ENCODE peak calls at places on chromosomes 5 and 9, in seven cellular contexts. D is NCI-H82; U is stimulated activated CD4-positive, alpha-beta T cell treated with anti-CD3 and anti-CD28 coated beads, Interleukin-1b, Interleukin-23, amount 100 ng/mL, for 1 hour; H is WTC11; V is T47D; O is activated effector memory CD4-positive, alpha-beta T cell treated with Interleukin-2 at 50 U/mL for 16 hours; M is KG1. R is an unnamed sample.

GRCh38 chr5:350355-350754 is 28.8 kb downstream of the AHRR start:
- DNase-seq in D (no peak), H (peak), M (no peak), U (no peak), O (no peak), V (no peak), R (peak)

GRCh38 chr5:41519801-41520200 is 9.4 kb upstream of the PLCXD3 start:
- DNase-seq in U (no peak), V (peak), M (no peak), H (no peak), D (peak), O (no peak), R (no peak)

GRCh38 chr9:124602632-124603031 is 95.4 kb upstream of the NR5A1 start:
- DNase-seq in U (no peak), V (no peak), M (no peak), D (no peak), O (no peak), H (no peak), R (no peak)

GRCh38 chr5:77569409-77569808 is 69.1 kb downstream of the OTP start:
- DNase-seq in U (no peak), H (no peak), O (no peak), M (no peak), V (no peak), D (no peak), R (no peak)

GRCh38 chr9:131257266-131258025 is 18.9 kb downstream of the FAM78A start:
- DNase-seq in D (no peak), O (no peak), H (no peak), V (no peak), U (no peak), M (no peak), R (no peak)

GRCh38 chr9:87954230-87954629 is 20.1 kb downstream of the CDK20 start:
- DNase-seq in D (no peak), U (no peak), H (no peak), M (no peak), V (no peak), O (no peak), R (no peak)

GRCh38 chr5:111143910-111144309 is 51.8 kb downstream of the WDR36 start:
- DNase-seq in D (peak), U (no peak), M (no peak), O (no peak), H (no peak), V (no peak), R (peak)

GRCh38 chr5:113608113-113608551 is 94.6 kb downstream of the YTHDC2 start:
- DNase-seq in V (no peak), H (no peak), M (no peak), D (no peak), U (no peak), O (no peak), R (no peak)

GRCh38 chr9:106897223-106897622 is 34.3 kb downstream of the ZNF462 start:
- DNase-seq in M (no peak), O (no peak), H (no peak), D (no peak), V (no peak), U (no peak), R (no peak)

GRCh38 chr5:175306381-175306780 is 137.6 kb downstream of the DRD1 start:
- DNase-seq in V (no peak), D (no peak), M (no peak), U (no peak), H (no peak), O (no peak), R (no peak)

GRCh38 chr5:155735388-155735787 is 591.6 kb upstream of the SGCD start:
- DNase-seq in H (no peak), O (no peak), M (no peak), V (no peak), D (no peak), U (no peak), R (peak)

GRCh38 chr9:120925535-120926396 is 830 bp downstream of the TRAF1 start:
- DNase-seq in H (no peak), U (peak), M (no peak), D (no peak), V (no peak), O (peak), R (no peak)

GRCh38 chr9:25964239-25964638 is 286.0 kb upstream of the TUSC1 start:
- DNase-seq in V (peak), U (no peak), H (peak), M (peak), D (peak), O (no peak), R (peak)

GRCh38 chr9:88925471-88925870 is 65.8 kb upstream of the S1PR3 start:
- DNase-seq in D (no peak), M (no peak), O (no peak), U (no peak), H (no peak), V (no peak), R (no peak)

GRCh38 chr9:79638806-79639205 is 67.0 kb downstream of the TLE4 start:
- DNase-seq in U (no peak), M (no peak), H (no peak), D (no peak), V (no peak), O (no peak), R (no peak)

GRCh38 chr9:129283290-129283691 is 105.2 kb upstream of the IER5L start:
- DNase-seq in D (no peak), U (no peak), V (no peak), H (no peak), O (no peak), M (no peak), R (no peak)

GRCh38 chr9:136690841-136691261 is 3.6 kb upstream of the AGPAT2 start:
- DNase-seq in M (no peak), D (no peak), V (no peak), O (no peak), U (no peak), H (no peak), R (peak)

GRCh38 chr9:27430754-27431540 is 93.1 kb upstream of the IFNK start:
- DNase-seq in M (no peak), O (no peak), V (no peak), D (peak), H (no peak), U (no peak), R (no peak)

GRCh38 chr5:171342362-171343111 is 33.5 kb downstream of the TLX3 start:
- DNase-seq in U (no peak), H (peak), O (no peak), M (peak), D (peak), V (peak), R (peak)

GRCh38 chr5:39283231-39283818 is 64.0 kb upstream of the FYB1 start:
- DNase-seq in V (peak), D (peak), M (peak), H (peak), U (no peak), O (peak), R (peak)

GRCh38 chr5:132425009-132425937 is 55.8 kb downstream of the SLC22A5 start:
- DNase-seq in U (no peak), M (no peak), H (no peak), O (peak), V (no peak), D (no peak), R (no peak)

GRCh38 chr9:132723809-132724208 is 53.5 kb downstream of the GTF3C4 start:
- DNase-seq in D (no peak), V (no peak), M (no peak), U (no peak), H (no peak), O (no peak), R (no peak)

GRCh38 chr9:4760122-4760521 is 19.1 kb upstream of the AK3 start:
- DNase-seq in U (no peak), H (no peak), V (no peak), O (no peak), M (no peak), D (no peak), R (no peak)

GRCh38 chr5:90338712-90339372 is 70.7 kb downstream of the CETN3 start:
- DNase-seq in M (no peak), V (no peak), U (no peak), H (no peak), D (no peak), O (no peak), R (peak)

GRCh38 chr5:69213513-69214215 is 21.0 kb upstream of the CDK7 start:
- DNase-seq in M (no peak), O (no peak), D (no peak), V (no peak), U (no peak), H (no peak), R (peak)

GRCh38 chr5:135195267-135195603 is 161.2 kb upstream of the PITX1 start:
- DNase-seq in H (no peak), O (no peak), D (no peak), M (no peak), V (no peak), U (no peak), R (no peak)

GRCh38 chr5:69136296-69136695 is 30.7 kb upstream of the CCNB1 start:
- DNase-seq in H (no peak), U (no peak), O (no peak), V (peak), D (no peak), M (no peak), R (no peak)

GRCh38 chr9:69222953-69223352 is 48.9 kb downstream of the TJP2 start:
- DNase-seq in O (no peak), H (no peak), M (no peak), D (no peak), V (no peak), U (no peak), R (no peak)

GRCh38 chr5:15948225-15948624 is 231.4 kb downstream of the MARCHF11 start:
- DNase-seq in U (no peak), O (no peak), M (no peak), H (no peak), V (no peak), D (no peak), R (peak)

GRCh38 chr9:115396071-115396529 is 278.1 kb upstream of the TNC start:
- DNase-seq in M (no peak), U (no peak), V (no peak), D (no peak), O (no peak), H (no peak), R (peak)

GRCh38 chr9:4137755-4138154 is 162.1 kb downstream of the GLIS3 start:
- DNase-seq in H (no peak), U (no peak), M (no peak), V (no peak), D (no peak), O (no peak), R (peak)

GRCh38 chr9:135410831-135411473 is 68.6 kb upstream of the PPP1R26 start:
- DNase-seq in V (no peak), U (no peak), O (no peak), M (no peak), H (peak), D (peak), R (no peak)

GRCh38 chr9:133322701-133323100 is 13.3 kb downstream of the SURF6 start:
- DNase-seq in U (no peak), V (no peak), M (no peak), D (no peak), O (no peak), H (no peak), R (no peak)

GRCh38 chr5:55817030-55817429 is 34.1 kb upstream of the IL31RA start:
- DNase-seq in U (no peak), O (no peak), V (no peak), D (no peak), M (no peak), H (no peak), R (no peak)

GRCh38 chr9:105887679-105888078 is 193.3 kb downstream of the TMEM38B start:
- DNase-seq in D (peak), H (no peak), M (peak), O (no peak), V (no peak), U (no peak), R (peak)

GRCh38 chr9:38439916-38440301 is 15.7 kb upstream of the IGFBPL1 start:
- DNase-seq in V (no peak), H (no peak), O (no peak), D (no peak), M (no peak), U (no peak), R (no peak)

GRCh38 chr5:173290477-173291131 is 37.6 kb downstream of the STC2 start:
- DNase-seq in M (no peak), U (no peak), O (no peak), D (no peak), H (no peak), V (no peak), R (peak)

R was measured in NCI-H69.